ENCODE peak calls at places on chromosome 15, in eight cellular contexts. One of them, this sample, is unnamed.

GRCh38 chr15:28022181-28022580 is 76.9 kb downstream of the OCA2 start:
- DNase-seq in tibial artery: no peak
- DNase-seq in Karpas-422: no peak
- DNase-seq in Panc1: no peak
- DNase-seq in HCT116: no peak
- DNase-seq in psoas muscle: no peak
- DNase-seq in stomach: no peak
- DNase-seq in colonic mucosa: peak; percentile 12
- DNase-seq in this sample: no peak

GRCh38 chr15:31173790-31174450 is 72.4 kb upstream of the TRPM1 start:
- DNase-seq in tibial artery: no peak
- DNase-seq in Karpas-422: no peak
- DNase-seq in Panc1: no peak
- DNase-seq in HCT116: no peak
- DNase-seq in psoas muscle: no peak
- DNase-seq in stomach: no peak
- DNase-seq in colonic mucosa: no peak
- DNase-seq in this sample: no peak

GRCh38 chr15:79176151-79176550 is 85.6 kb upstream of the RASGRF1 start:
- DNase-seq in tibial artery: no peak
- DNase-seq in Karpas-422: no peak
- DNase-seq in Panc1: no peak
- DNase-seq in HCT116: no peak
- DNase-seq in psoas muscle: no peak
- DNase-seq in stomach: no peak
- DNase-seq in colonic mucosa: no peak
- DNase-seq in this sample: no peak

GRCh38 chr15:77021088-77021481 is 26.2 kb downstream of the PSTPIP1 start:
- DNase-seq in tibial artery: no peak
- DNase-seq in Karpas-422: no peak
- DNase-seq in Panc1: no peak
- DNase-seq in HCT116: no peak
- DNase-seq in psoas muscle: peak; percentile 41
- DNase-seq in stomach: no peak
- DNase-seq in colonic mucosa: no peak
- DNase-seq in this sample: no peak

GRCh38 chr15:90295270-90295648 is 29.8 kb downstream of the NGRN start:
- DNase-seq in tibial artery: no peak
- DNase-seq in Karpas-422: no peak
- DNase-seq in Panc1: no peak
- DNase-seq in HCT116: no peak
- DNase-seq in psoas muscle: no peak
- DNase-seq in stomach: no peak
- DNase-seq in colonic mucosa: no peak
- DNase-seq in this sample: no peak

GRCh38 chr15:87131067-87131466 is 1051.4 kb downstream of the AGBL1 start:
- DNase-seq in tibial artery: no peak
- DNase-seq in Karpas-422: no peak
- DNase-seq in Panc1: no peak
- DNase-seq in HCT116: no peak
- DNase-seq in psoas muscle: no peak
- DNase-seq in stomach: no peak
- DNase-seq in colonic mucosa: no peak
- DNase-seq in this sample: no peak

GRCh38 chr15:39589815-39590644 is 9.2 kb downstream of the THBS1 start:
- DNase-seq in tibial artery: no peak
- DNase-seq in Karpas-422: no peak
- DNase-seq in Panc1: no peak
- DNase-seq in HCT116: no peak
- DNase-seq in psoas muscle: no peak
- DNase-seq in stomach: no peak
- DNase-seq in colonic mucosa: no peak
- DNase-seq in this sample: no peak

GRCh38 chr15:63089260-63090043 is 32.2 kb upstream of the LACTB start:
- DNase-seq in tibial artery: no peak
- DNase-seq in Karpas-422: no peak
- DNase-seq in Panc1: no peak
- DNase-seq in HCT116: no peak
- DNase-seq in psoas muscle: peak; percentile 77
- DNase-seq in stomach: no peak
- DNase-seq in colonic mucosa: peak; percentile 38
- DNase-seq in this sample: no peak

GRCh38 chr15:35061171-35062163 is 23.6 kb downstream of the NANOGP8 start:
- DNase-seq in tibial artery: no peak
- DNase-seq in Karpas-422: no peak
- DNase-seq in Panc1: peak; percentile 10
- DNase-seq in HCT116: no peak
- DNase-seq in psoas muscle: no peak
- DNase-seq in stomach: no peak
- DNase-seq in colonic mucosa: no peak
- DNase-seq in this sample: no peak

GRCh38 chr15:60017538-60018199 is 13.6 kb downstream of the FOXB1 start:
- DNase-seq in tibial artery: no peak
- DNase-seq in Karpas-422: no peak
- DNase-seq in Panc1: no peak
- DNase-seq in HCT116: no peak
- DNase-seq in psoas muscle: no peak
- DNase-seq in stomach: no peak
- DNase-seq in colonic mucosa: no peak
- DNase-seq in this sample: no peak

GRCh38 chr15:73048624-73049295 is 3.5 kb upstream of the NEO1 start:
- DNase-seq in tibial artery: no peak
- DNase-seq in Karpas-422: no peak
- DNase-seq in Panc1: no peak
- DNase-seq in HCT116: no peak
- DNase-seq in psoas muscle: no peak
- DNase-seq in stomach: no peak
- DNase-seq in colonic mucosa: no peak
- DNase-seq in this sample: no peak

GRCh38 chr15:73051811-73052678 is at the start of gene NEO1:
- DNase-seq in tibial artery: peak; percentile 80
- DNase-seq in Karpas-422: peak; percentile 78
- DNase-seq in Panc1: no peak
- DNase-seq in HCT116: peak; percentile 29
- DNase-seq in psoas muscle: peak; percentile 95
- DNase-seq in stomach: peak; percentile 89
- DNase-seq in colonic mucosa: peak; percentile 87
- DNase-seq in this sample: peak; percentile 87

GRCh38 chr15:73051402-73051810 is 857 bp upstream of the NEO1 start:
- DNase-seq in tibial artery: peak; percentile 25
- DNase-seq in Karpas-422: no peak
- DNase-seq in Panc1: no peak
- DNase-seq in HCT116: no peak
- DNase-seq in psoas muscle: peak; percentile 87
- DNase-seq in stomach: peak; percentile 68
- DNase-seq in colonic mucosa: peak; percentile 74
- DNase-seq in this sample: no peak

GRCh38 chr15:73049564-73050215 is 2.6 kb upstream of the NEO1 start:
- DNase-seq in tibial artery: no peak
- DNase-seq in Karpas-422: no peak
- DNase-seq in Panc1: no peak
- DNase-seq in HCT116: no peak
- DNase-seq in psoas muscle: no peak
- DNase-seq in stomach: no peak
- DNase-seq in colonic mucosa: no peak
- DNase-seq in this sample: no peak

DNA sequence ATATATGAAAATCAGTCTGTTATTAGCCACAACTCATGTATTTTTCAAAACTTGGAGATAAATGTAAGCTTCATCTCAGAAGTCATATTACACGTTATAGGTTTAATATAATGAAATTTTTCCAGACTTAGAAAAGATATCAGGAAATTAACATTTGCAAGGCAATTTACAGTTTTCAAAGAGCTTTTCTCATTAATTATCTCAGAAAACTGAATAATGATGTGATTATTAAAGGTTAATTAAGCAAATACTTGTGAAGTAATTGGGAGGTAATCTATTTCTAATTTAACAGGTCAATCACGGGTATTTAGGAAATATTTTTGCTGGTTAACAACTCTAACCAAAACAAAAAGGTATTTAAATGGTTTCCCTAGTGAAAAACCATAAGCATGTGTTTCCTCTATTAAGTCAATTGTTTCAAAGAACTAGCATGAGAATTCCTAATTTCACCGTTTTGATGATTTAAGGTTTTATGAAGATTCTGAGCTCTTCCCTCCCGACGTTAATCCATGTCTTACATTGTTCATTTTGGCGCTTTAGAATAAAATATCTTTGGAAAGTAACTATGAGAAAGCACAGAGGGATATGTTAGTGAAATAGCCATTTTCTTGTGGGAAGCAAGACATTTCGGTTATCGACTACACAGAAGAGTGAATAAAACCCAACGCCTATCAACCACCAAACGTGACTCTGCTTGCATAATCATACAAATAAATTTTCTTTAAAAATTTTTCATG is 1.5 kb upstream of the NEO1 start:
- DNase-seq in tibial artery: no peak
- DNase-seq in Karpas-422: no peak
- DNase-seq in Panc1: no peak
- DNase-seq in HCT116: no peak
- DNase-seq in psoas muscle: no peak
- DNase-seq in stomach: no peak
- DNase-seq in colonic mucosa: no peak
- DNase-seq in this sample: no peak
- H3K4me3 ChIP-seq in tibial artery: peak overlapping the region; percentile 76
- H3K4me3 ChIP-seq in Karpas-422: no peak overlapping the region
- H3K4me3 ChIP-seq in Panc1: peak overlapping the region; percentile 71
- H3K4me3 ChIP-seq in HCT116: peak overlapping the region; percentile 65
- H3K4me3 ChIP-seq in psoas muscle: peak overlapping the region; percentile 79
- H3K4me3 ChIP-seq in stomach: peak overlapping the region; percentile 89
- H3K4me3 ChIP-seq in colonic mucosa: peak overlapping the region; percentile 65
- H3K4me3 ChIP-seq in this sample: peak overlapping the region; percentile 67

GRCh38 chr15:52796228-52796521 is 6.0 kb upstream of the ONECUT1 start:
- DNase-seq in tibial artery: no peak
- DNase-seq in Karpas-422: no peak
- DNase-seq in Panc1: no peak
- DNase-seq in HCT116: no peak
- DNase-seq in psoas muscle: no peak
- DNase-seq in stomach: no peak
- DNase-seq in colonic mucosa: no peak
- DNase-seq in this sample: no peak
- H3K27me3 ChIP-seq in tibial artery: peaks cover 70% of the 10 kb centered on the region
- H3K27me3 ChIP-seq in Karpas-422: no peaks in the 10 kb centered on the region
- H3K27me3 ChIP-seq in Panc1: peaks cover 9% of the 10 kb centered on the region
- H3K27me3 ChIP-seq in HCT116: peaks cover 7% of the 10 kb centered on the region
- H3K27me3 ChIP-seq in psoas muscle: peaks cover 3% of the 10 kb centered on the region
- H3K27me3 ChIP-seq in stomach: peaks cover 100% of the 10 kb centered on the region
- H3K27me3 ChIP-seq in colonic mucosa: peaks cover 73% of the 10 kb centered on the region
- H3K27me3 ChIP-seq in this sample: peaks cover 83% of the 10 kb centered on the region

GRCh38 chr15:71151061-71151460 is 35.8 kb downstream of the THSD4 start:
- DNase-seq in tibial artery: no peak
- DNase-seq in Karpas-422: no peak
- DNase-seq in Panc1: no peak
- DNase-seq in HCT116: no peak
- DNase-seq in psoas muscle: no peak
- DNase-seq in stomach: no peak
- DNase-seq in colonic mucosa: no peak
- DNase-seq in this sample: no peak

GRCh38 chr15:71154607-71155200 is 39.4 kb downstream of the THSD4 start:
- DNase-seq in tibial artery: no peak
- DNase-seq in Karpas-422: no peak
- DNase-seq in Panc1: no peak
- DNase-seq in HCT116: no peak
- DNase-seq in psoas muscle: no peak
- DNase-seq in stomach: no peak
- DNase-seq in colonic mucosa: no peak
- DNase-seq in this sample: no peak

GRCh38 chr15:71149645-71150557 is 34.6 kb downstream of the THSD4 start:
- DNase-seq in tibial artery: no peak
- DNase-seq in Karpas-422: no peak
- DNase-seq in Panc1: no peak
- DNase-seq in HCT116: no peak
- DNase-seq in psoas muscle: no peak
- DNase-seq in stomach: peak; percentile 81
- DNase-seq in colonic mucosa: no peak
- DNase-seq in this sample: no peak

GRCh38 chr15:71153823-71154524 is 38.7 kb downstream of the THSD4 start:
- DNase-seq in tibial artery: no peak
- DNase-seq in Karpas-422: no peak
- DNase-seq in Panc1: no peak
- DNase-seq in HCT116: no peak
- DNase-seq in psoas muscle: no peak
- DNase-seq in stomach: no peak
- DNase-seq in colonic mucosa: no peak
- DNase-seq in this sample: no peak

DNA sequence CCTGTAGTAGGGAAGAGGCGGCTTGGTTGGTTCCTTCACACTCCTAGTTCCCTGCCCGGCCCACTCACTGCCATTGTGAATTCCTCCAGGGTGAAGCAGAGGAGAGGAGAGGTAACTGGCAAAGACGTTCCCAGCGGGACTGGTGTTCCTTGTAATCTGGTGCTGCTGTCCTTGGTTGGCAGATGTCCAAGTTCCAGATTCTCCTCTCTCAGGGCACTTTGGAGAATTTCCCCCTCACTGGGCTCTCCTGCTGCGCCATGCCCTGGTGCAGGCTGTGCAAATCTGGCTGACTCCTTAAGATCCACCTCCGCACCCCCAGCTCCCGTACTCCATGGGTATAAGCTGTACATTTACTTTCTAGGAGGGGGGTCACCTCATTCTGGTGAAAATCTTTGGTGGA is 37.3 kb downstream of the THSD4 start:
- DNase-seq in tibial artery: no peak
- DNase-seq in Karpas-422: no peak
- DNase-seq in Panc1: no peak
- DNase-seq in HCT116: no peak
- DNase-seq in psoas muscle: no peak
- DNase-seq in stomach: no peak
- DNase-seq in colonic mucosa: no peak
- DNase-seq in this sample: no peak
- H3K4me3 ChIP-seq in tibial artery: no peak overlapping the region
- H3K4me3 ChIP-seq in Karpas-422: no peak overlapping the region
- H3K4me3 ChIP-seq in Panc1: no peak overlapping the region
- H3K4me3 ChIP-seq in HCT116: no peak overlapping the region
- H3K4me3 ChIP-seq in psoas muscle: no peak overlapping the region
- H3K4me3 ChIP-seq in stomach: no peak overlapping the region
- H3K4me3 ChIP-seq in colonic mucosa: no peak overlapping the region
- H3K4me3 ChIP-seq in this sample: no peak overlapping the region

GRCh38 chr15:83897037-83897436 is 243.1 kb downstream of the ADAMTSL3 start:
- DNase-seq in tibial artery: no peak
- DNase-seq in Karpas-422: no peak
- DNase-seq in Panc1: no peak
- DNase-seq in HCT116: no peak
- DNase-seq in psoas muscle: no peak
- DNase-seq in stomach: no peak
- DNase-seq in colonic mucosa: no peak
- DNase-seq in this sample: no peak

GRCh38 chr15:83890584-83890983 is 236.7 kb downstream of the ADAMTSL3 start:
- DNase-seq in tibial artery: peak; percentile 25
- DNase-seq in Karpas-422: no peak
- DNase-seq in Panc1: no peak
- DNase-seq in HCT116: no peak
- DNase-seq in psoas muscle: no peak
- DNase-seq in stomach: no peak
- DNase-seq in colonic mucosa: no peak
- DNase-seq in this sample: no peak

GRCh38 chr15:83892498-83892897 is 238.6 kb downstream of the ADAMTSL3 start:
- DNase-seq in tibial artery: no peak
- DNase-seq in Karpas-422: no peak
- DNase-seq in Panc1: no peak
- DNase-seq in HCT116: no peak
- DNase-seq in psoas muscle: no peak
- DNase-seq in stomach: no peak
- DNase-seq in colonic mucosa: no peak
- DNase-seq in this sample: no peak

GRCh38 chr15:83889995-83890394 is 236.1 kb downstream of the ADAMTSL3 start:
- DNase-seq in tibial artery: no peak
- DNase-seq in Karpas-422: no peak
- DNase-seq in Panc1: no peak
- DNase-seq in HCT116: no peak
- DNase-seq in psoas muscle: no peak
- DNase-seq in stomach: no peak
- DNase-seq in colonic mucosa: no peak
- DNase-seq in this sample: no peak

GRCh38 chr15:83893308-83893707 is 239.4 kb downstream of the ADAMTSL3 start:
- DNase-seq in tibial artery: no peak
- DNase-seq in Karpas-422: no peak
- DNase-seq in Panc1: no peak
- DNase-seq in HCT116: no peak
- DNase-seq in psoas muscle: no peak
- DNase-seq in stomach: no peak
- DNase-seq in colonic mucosa: no peak
- DNase-seq in this sample: no peak
- H3K27me3 ChIP-seq in tibial artery: no peaks in the 10 kb centered on the region
- H3K27me3 ChIP-seq in Karpas-422: no peaks in the 10 kb centered on the region
- H3K27me3 ChIP-seq in Panc1: no peaks in the 10 kb centered on the region
- H3K27me3 ChIP-seq in HCT116: peaks cover 14% of the 10 kb centered on the region
- H3K27me3 ChIP-seq in psoas muscle: no peaks in the 10 kb centered on the region
- H3K27me3 ChIP-seq in stomach: no peaks in the 10 kb centered on the region
- H3K27me3 ChIP-seq in colonic mucosa: no peaks in the 10 kb centered on the region
- H3K27me3 ChIP-seq in this sample: no peaks in the 10 kb centered on the region

This sample was measured in CD4-positive, alpha-beta memory T cell.